ENCODE peak calls at places on chromosome 22, in ten cellular contexts. G is iPS DF 6.9; V is endodermal cell; J is right lobe of liver; O is PC-3; D is hepatocyte; S is CD4-positive, CD25-positive, alpha-beta regulatory T cell; P is suprapubic skin; T is tibial nerve; W is tibial artery. Y is an unnamed sample.

GRCh38 chr22:35972559-35972958 is 56.1 kb downstream of the RBFOX2 start:
- DNase-seq in J (no peak), W (no peak), T (no peak), O (peak; percentile 53), P (no peak), V (no peak), S (no peak), D (no peak), G (no peak), Y (no peak)

GRCh38 chr22:16601437-16602223 is 9.0 kb upstream of the CCT8L2 start:
- DNase-seq in W (no peak), V (no peak), P (no peak), O (no peak), D (no peak), J (no peak), G (no peak), T (no peak), S (no peak), Y (no peak)

GRCh38 chr22:17358394-17358793 is 10.9 kb upstream of the CECR2 start:
- DNase-seq in G (no peak), J (no peak), T (peak; percentile 8), W (no peak), O (no peak), S (no peak), P (no peak), V (peak; percentile 45), D (no peak), Y (no peak)

GRCh38 chr22:24434472-24435322 is 7.3 kb downstream of the ADORA2A start:
- DNase-seq in V (peak; percentile 36), O (no peak), G (no peak), S (peak; percentile 85), D (no peak), W (peak; percentile 61), P (no peak), J (no peak), T (peak; percentile 48), Y (no peak)

GRCh38 chr22:40261783-40262182 is 84.1 kb downstream of the TNRC6B start:
- DNase-seq in S (no peak), P (no peak), D (no peak), J (peak; percentile 80), V (no peak), W (no peak), G (no peak), O (no peak), T (no peak), Y (no peak)

GRCh38 chr22:36682835-36683234 is 20.7 kb downstream of the CACNG2 start:
- DNase-seq in W (no peak), P (no peak), J (no peak), V (no peak), G (no peak), T (no peak), O (no peak), D (no peak), S (no peak), Y (no peak)

GRCh38 chr22:42972592-42973535 is 42.1 kb downstream of the PACSIN2 start:
- DNase-seq in O (no peak), T (no peak), S (no peak), W (no peak), D (no peak), J (peak; percentile 69), G (no peak), V (no peak), P (no peak), Y (no peak)

GRCh38 chr22:20965888-20966855 is 883 bp upstream of the AIFM3 start:
- DNase-seq in P (no peak), S (no peak), W (no peak), O (no peak), J (no peak), V (peak; percentile 55), D (no peak), T (no peak), G (no peak), Y (no peak)

GRCh38 chr22:32079110-32080089 is 36.3 kb downstream of the SLC5A1 start:
- DNase-seq in S (no peak), D (peak; percentile 86), J (peak; percentile 50), T (no peak), O (peak; percentile 77), V (peak; percentile 69), W (no peak), P (no peak), G (no peak), Y (no peak)

GRCh38 chr22:20128902-20129746 is 2.5 kb upstream of the ZDHHC8 start:
- DNase-seq in G (no peak), S (peak; percentile 57), W (no peak), V (peak; percentile 86), T (no peak), J (peak; percentile 90), O (peak; percentile 46), P (no peak), D (no peak), Y (no peak)

GRCh38 chr22:20009582-20010306 is 6.9 kb downstream of the ARVCF start:
- DNase-seq in O (no peak), S (no peak), W (peak; percentile 59), G (no peak), V (peak; percentile 23), P (no peak), D (no peak), J (no peak), T (no peak), Y (no peak)

GRCh38 chr22:41699264-41700104 is at the start of gene MEI1:
- DNase-seq in J (peak; percentile 89), T (peak; percentile 58), O (no peak), D (peak; percentile 35), V (peak; percentile 86), W (peak; percentile 86), P (peak; percentile 88), S (peak; percentile 86), G (no peak), Y (peak; percentile 82)

GRCh38 chr22:47327241-47327640 is 564.8 kb downstream of the TBC1D22A start:
- DNase-seq in S (no peak), T (no peak), G (no peak), W (no peak), P (no peak), V (no peak), J (no peak), O (no peak), D (no peak), Y (no peak)
- H3K9me3 ChIP-seq in S (no peaks in the 10 kb centered on the region), T (no peaks in the 10 kb centered on the region), G (peaks cover 11% of the 10 kb centered on the region), W (peaks cover 7% of the 10 kb centered on the region), P (no peaks in the 10 kb centered on the region), V (peaks cover 64% of the 10 kb centered on the region), J (no peaks in the 10 kb centered on the region), O (no peaks in the 10 kb centered on the region), D (no peaks in the 10 kb centered on the region), Y (no peaks in the 10 kb centered on the region)

GRCh38 chr22:44667276-44667675 is 34.7 kb upstream of the PRR5 start:
- DNase-seq in G (no peak), T (no peak), V (no peak), D (no peak), W (no peak), S (no peak), P (no peak), O (no peak), J (no peak), Y (no peak)

GRCh38 chr22:44666207-44666585 is 35.8 kb upstream of the PRR5 start:
- DNase-seq in O (no peak), T (no peak), D (no peak), J (no peak), G (no peak), S (no peak), W (no peak), V (no peak), P (no peak), Y (no peak)

GRCh38 chr22:44668886-44669724 is 32.9 kb upstream of the PRR5 start:
- DNase-seq in G (no peak), W (peak; percentile 55), P (no peak), J (no peak), V (peak; percentile 62), S (no peak), O (no peak), T (no peak), D (no peak), Y (no peak)

GRCh38 chr22:44668190-44668885 is 33.7 kb upstream of the PRR5 start:
- DNase-seq in J (no peak), P (no peak), G (no peak), O (no peak), T (no peak), W (no peak), V (peak; percentile 87), S (peak; percentile 67), D (peak; percentile 69), Y (no peak)

DNA sequence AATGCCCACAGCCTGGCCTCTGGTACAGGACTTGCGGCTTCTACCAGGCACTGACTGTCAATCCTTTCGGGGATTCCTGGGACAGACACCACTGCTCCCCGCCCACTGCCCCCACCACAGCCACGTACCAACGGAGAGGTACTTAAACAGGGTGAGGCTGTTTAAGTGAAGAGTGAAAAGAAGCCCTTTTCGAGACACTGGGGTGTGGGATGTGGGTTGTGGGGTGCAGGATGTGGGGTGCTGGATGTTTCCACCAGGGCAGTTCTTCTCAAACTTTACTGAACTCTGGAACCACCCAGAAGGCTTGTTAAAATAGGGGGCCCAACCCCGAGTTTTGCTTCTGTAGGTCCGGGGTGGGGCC is 34.2 kb upstream of the PRR5 start:
- DNase-seq in S (peak; percentile 85), D (no peak), V (peak; percentile 64), G (no peak), W (no peak), T (no peak), O (no peak), J (no peak), P (no peak), Y (no peak)
- H3K4me3 ChIP-seq in S (peak overlapping the region; percentile 57), D (peak overlapping the region; percentile 52), V (peak overlapping the region; percentile 77), G (peak overlapping the region; percentile 73), W (peak overlapping the region; percentile 54), T (peak overlapping the region; percentile 24), O (no peak overlapping the region), J (peak overlapping the region; percentile 42), P (peak overlapping the region; percentile 78), Y (peak overlapping the region; percentile 38)

GRCh38 chr22:38707984-38708383 is 2.2 kb downstream of the GTPBP1 start:
- DNase-seq in G (no peak), T (no peak), O (no peak), J (no peak), W (no peak), P (no peak), V (no peak), S (no peak), D (no peak), Y (no peak)
- H3K4me1 ChIP-seq in G (peaks cover 1% of the 10 kb centered on the region), T (peaks cover 40% of the 10 kb centered on the region), O (peaks cover 36% of the 10 kb centered on the region), J (peaks cover 27% of the 10 kb centered on the region), W (peaks cover 50% of the 10 kb centered on the region), P (peaks cover 44% of the 10 kb centered on the region), V (peaks cover 8% of the 10 kb centered on the region), S (peaks cover 47% of the 10 kb centered on the region), D (peaks cover 18% of the 10 kb centered on the region), Y (peaks cover 24% of the 10 kb centered on the region)

GRCh38 chr22:49299821-49300231 is 527.8 kb downstream of the BRD1 start:
- DNase-seq in G (no peak), P (peak; percentile 73), W (peak; percentile 37), S (no peak), T (no peak), V (peak; percentile 35), O (no peak), J (peak; percentile 33), D (no peak), Y (no peak)
- H3K9me3 ChIP-seq in G (peaks cover 43% of the 10 kb centered on the region), P (no peaks in the 10 kb centered on the region), W (no peaks in the 10 kb centered on the region), S (no peaks in the 10 kb centered on the region), T (no peaks in the 10 kb centered on the region), V (no peaks in the 10 kb centered on the region), O (no peaks in the 10 kb centered on the region), J (no peaks in the 10 kb centered on the region), D (no peaks in the 10 kb centered on the region), Y (peaks cover 7% of the 10 kb centered on the region)